ENCODE peak calls at places on chromosomes 4 and X, in four cellular contexts. U is ascending aorta, E is K562, D is A549. F is an unnamed sample.
A peak's percentile ranks its signal among the peaks of the same experiment; 100 is the strongest.

GRCh38 chr4:107072836-107073736 is 37.0 kb upstream of the DKK2 start:
- DNase-seq in U (no peak), E (no peak), D (no peak), F (no peak)

GRCh38 chr4:968621-969394 is 4.6 kb downstream of the DGKQ start:
- DNase-seq in U (no peak), E (no peak), D (no peak), F (no peak)

GRCh38 chrX:71095971-71096701 is 485 bp downstream of the FOXO4 start:
- DNase-seq in U (no peak), E (peak; percentile 70), D (peak; percentile 65), F (no peak)

GRCh38 chr4:123921339-123921738 is 524.7 kb downstream of the SPRY1 start:
- DNase-seq in U (no peak), E (no peak), D (no peak), F (no peak)

GRCh38 chr4:76251448-76252270 is at the start of gene FAM47E:
- DNase-seq in U (peak; percentile 10), E (peak; percentile 34), D (peak; percentile 24), F (peak; percentile 80)

GRCh38 chrX:44927398-44927797 is 54.4 kb downstream of the KDM6A start:
- DNase-seq in U (no peak), E (no peak), D (no peak), F (no peak)

GRCh38 chr4:15482346-15482745 is 12.7 kb downstream of the CC2D2A start:
- DNase-seq in U (no peak), E (no peak), D (no peak), F (no peak)

GRCh38 chr4:127809173-127809800 is 27.2 kb downstream of the HSPA4L start:
- DNase-seq in U (no peak), E (peak; percentile 11), D (no peak), F (no peak)

GRCh38 chr4:99062120-99062519 is 26.5 kb downstream of the ADH5 start:
- DNase-seq in U (no peak), E (no peak), D (no peak), F (no peak)

GRCh38 chr4:20408596-20408995 is 156.9 kb downstream of the SLIT2 start:
- DNase-seq in U (no peak), E (no peak), D (no peak), F (no peak)

GRCh38 chrX:55335296-55335695 is 70.6 kb upstream of the PAGE3 start:
- DNase-seq in U (no peak), E (no peak), D (no peak), F (no peak)

GRCh38 chr4:179145746-179146530 is 1703.7 kb upstream of the AGA start:
- DNase-seq in U (no peak), E (no peak), D (no peak), F (no peak)

GRCh38 chr4:11436673-11437072 is 8.0 kb upstream of the HS3ST1 start:
- DNase-seq in U (no peak), E (no peak), D (no peak), F (no peak)

GRCh38 chr4:77433102-77433733 is 172.4 kb upstream of the CXCL13 start:
- DNase-seq in U (no peak), E (peak; percentile 19), D (peak; percentile 21), F (peak; percentile 13)

GRCh38 chr4:39029752-39030694 is 2.2 kb downstream of the TMEM156 start:
- DNase-seq in U (no peak), E (peak; percentile 34), D (no peak), F (no peak)

GRCh38 chr4:39025552-39026085 is 6.6 kb downstream of the TMEM156 start:
- DNase-seq in U (no peak), E (peak; percentile 58), D (no peak), F (no peak)

GRCh38 chr4:39032218-39033085 is at the start of gene TMEM156:
- DNase-seq in U (no peak), E (peak; percentile 69), D (no peak), F (no peak)

GRCh38 chr4:39026096-39026495 is 6.1 kb downstream of the TMEM156 start:
- DNase-seq in U (no peak), E (no peak), D (no peak), F (no peak)

DNA sequence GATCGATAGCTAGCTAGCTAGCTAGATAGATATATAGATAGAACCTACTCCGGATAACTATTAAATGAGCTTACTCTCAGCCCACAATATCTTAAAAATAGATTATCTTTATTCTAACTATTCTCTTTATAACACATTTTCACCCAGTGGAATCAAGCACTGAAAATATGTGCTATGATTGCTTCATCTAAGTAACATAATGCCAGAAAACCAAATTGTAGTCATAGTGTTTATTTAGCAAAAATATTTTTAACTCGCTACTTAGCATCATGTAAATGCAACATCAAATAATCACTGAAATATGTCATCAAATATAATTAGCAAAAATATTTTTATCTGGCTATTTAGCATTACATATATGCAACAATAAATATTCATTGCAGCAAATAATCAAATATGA is 1.5 kb downstream of the TMEM156 start:
- DNase-seq in U (no peak), E (no peak), D (no peak), F (no peak)
- H3K4me1 ChIP-seq in U (no peaks in the 10 kb centered on the region), E (peaks cover 14% of the 10 kb centered on the region), D (peaks cover 53% of the 10 kb centered on the region), F (peaks cover 7% of the 10 kb centered on the region)

GRCh38 chrX:118345401-118346257 is at the start of gene WDR44:
- DNase-seq in U (peak; percentile 77), E (peak; percentile 97), D (peak; percentile 90), F (peak; percentile 94)

GRCh38 chrX:118348186-118348810 is 2.4 kb downstream of the WDR44 start:
- DNase-seq in U (no peak), E (no peak), D (no peak), F (no peak)

GRCh38 chrX:118346258-118347094 is 570 bp downstream of the WDR44 start:
- DNase-seq in U (no peak), E (peak; percentile 67), D (peak; percentile 43), F (peak; percentile 68)

GRCh38 chrX:118349188-118349587 is 3.3 kb downstream of the WDR44 start:
- DNase-seq in U (no peak), E (no peak), D (no peak), F (no peak)

DNA sequence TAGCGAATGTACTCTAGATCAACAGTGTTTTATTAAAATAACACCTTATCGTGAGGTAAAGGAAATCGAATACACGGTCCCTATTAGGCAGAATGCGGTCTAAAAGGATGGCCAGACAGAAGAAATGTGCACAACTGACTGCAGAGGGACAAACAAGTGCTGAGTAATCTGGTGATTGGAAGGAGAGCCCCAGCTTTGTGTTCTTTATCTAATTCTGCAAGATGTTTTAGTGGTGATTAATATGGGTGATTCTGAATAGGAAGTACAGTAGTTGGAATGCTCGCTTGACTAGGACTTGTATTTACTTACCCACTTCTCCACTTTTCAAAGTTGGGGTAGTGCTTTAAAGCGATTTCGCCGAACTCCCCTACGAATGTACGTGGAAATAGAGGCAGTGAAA is 1.2 kb downstream of the WDR44 start:
- DNase-seq in U (no peak), E (peak; percentile 71), D (no peak), F (no peak)
- H3K4me3 ChIP-seq in U (peak overlapping the region; percentile 69), E (peak overlapping the region; percentile 94), D (peak overlapping the region; percentile 98), F (peak overlapping the region; percentile 90)

DNA sequence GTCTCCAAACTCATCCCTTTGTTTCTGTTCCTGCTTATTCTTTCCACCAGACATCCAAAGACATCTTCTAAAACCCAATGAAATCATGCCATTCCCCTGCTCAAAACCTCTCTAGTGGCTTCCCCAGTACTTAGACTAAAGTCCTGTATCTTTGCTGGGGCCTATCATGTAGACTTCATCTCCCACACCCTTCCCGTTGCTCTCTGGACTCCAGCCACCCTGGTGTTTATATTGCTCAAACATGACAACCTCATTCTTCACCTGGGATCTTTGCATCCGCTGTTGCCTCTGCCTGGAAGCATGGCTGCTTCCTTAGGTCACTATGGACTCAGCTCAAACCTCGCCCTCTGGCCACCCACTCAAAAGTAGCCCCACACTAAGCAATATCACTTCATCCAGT is 23.7 kb downstream of the TBC1D1 start:
- DNase-seq in U (no peak), E (no peak), D (no peak), F (no peak)
- H3K4me1 ChIP-seq in U (no peaks in the 10 kb centered on the region), E (no peaks in the 10 kb centered on the region), D (no peaks in the 10 kb centered on the region), F (no peaks in the 10 kb centered on the region)

GRCh38 chr4:42425146-42426065 is 28.1 kb downstream of the SHISA3 start:
- DNase-seq in U (no peak), E (no peak), D (no peak), F (no peak)
- H3K4me3 ChIP-seq in U (no peak overlapping the region), E (no peak overlapping the region), D (no peak overlapping the region), F (no peak overlapping the region)

GRCh38 chr4:80017125-80017854 is 55.7 kb downstream of the ANTXR2 start:
- DNase-seq in U (no peak), E (no peak), D (no peak), F (no peak)
- H3K4me1 ChIP-seq in U (no peaks in the 10 kb centered on the region), E (no peaks in the 10 kb centered on the region), D (no peaks in the 10 kb centered on the region), F (no peaks in the 10 kb centered on the region)

DNA sequence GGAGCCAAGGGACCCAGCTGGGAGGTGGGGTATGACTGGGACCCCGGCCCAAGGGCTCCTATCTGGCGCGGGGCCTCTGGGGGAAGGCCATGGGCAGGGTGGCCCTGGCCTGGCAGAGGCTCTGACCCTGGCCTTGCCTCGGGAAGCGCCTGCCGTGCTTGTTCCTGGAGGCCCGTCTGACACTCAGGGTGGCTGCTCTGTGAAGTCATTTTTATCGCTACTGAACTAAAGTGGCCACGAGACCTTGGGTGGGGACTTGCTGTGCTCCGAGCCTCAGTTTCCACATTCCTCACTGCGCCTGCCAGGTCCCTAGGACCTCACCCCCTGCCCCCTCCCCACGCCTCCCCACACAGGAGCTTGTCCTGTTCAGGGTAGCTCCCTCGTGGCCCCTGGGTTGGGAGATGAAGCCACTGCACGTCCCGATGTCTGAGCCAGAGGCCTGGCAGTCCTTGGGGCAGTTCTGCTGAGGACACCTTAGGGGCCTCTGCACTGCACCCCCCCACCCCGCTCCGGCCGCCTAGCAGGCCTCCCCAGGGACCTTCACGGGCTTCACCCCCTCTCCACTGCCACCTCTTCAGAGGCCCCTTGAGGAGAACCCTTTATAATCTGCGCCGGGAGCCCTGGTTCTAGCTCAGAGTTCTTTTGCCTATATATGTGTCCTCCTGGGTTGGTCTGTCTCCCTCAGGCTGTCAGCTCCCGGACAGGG is 639 bp upstream of the SORCS2 start:
- DNase-seq in U (no peak), E (no peak), D (no peak), F (peak; percentile 8)
- H3K4me3 ChIP-seq in U (peak overlapping the region; percentile 44), E (no peak overlapping the region), D (peak overlapping the region; percentile 56), F (no peak overlapping the region)

DNA sequence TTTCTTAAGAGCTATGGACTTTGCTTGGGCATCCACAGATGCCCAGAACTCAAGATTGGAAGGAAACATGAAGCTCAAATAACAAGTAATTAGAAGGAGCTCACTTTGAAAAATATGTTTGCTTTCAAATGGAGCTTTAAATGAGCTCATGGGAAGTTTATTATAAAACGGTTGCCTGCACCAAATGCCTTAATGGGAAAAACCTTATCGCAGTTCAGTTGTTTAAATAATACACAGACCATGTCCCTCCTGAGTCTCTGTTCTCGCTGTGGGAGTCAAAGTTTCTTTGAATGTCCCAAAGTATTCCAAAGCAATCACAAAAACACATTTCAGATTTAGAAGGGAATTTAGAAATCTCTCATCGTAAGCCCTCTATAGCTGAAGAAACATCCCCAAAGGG is 31.6 kb upstream of the STIM2 start:
- DNase-seq in U (no peak), E (no peak), D (no peak), F (no peak)
- H3K4me1 ChIP-seq in U (no peaks in the 10 kb centered on the region), E (no peaks in the 10 kb centered on the region), D (no peaks in the 10 kb centered on the region), F (no peaks in the 10 kb centered on the region)

GRCh38 chr4:39134674-39135073 is 47.7 kb upstream of the WDR19 start:
- DNase-seq in U (no peak), E (no peak), D (no peak), F (no peak)
- H3K4me3 ChIP-seq in U (no peak overlapping the region), E (no peak overlapping the region), D (no peak overlapping the region), F (no peak overlapping the region)

GRCh38 chr4:168859100-168859499 is 151.0 kb downstream of the CBR4 start:
- DNase-seq in U (no peak), E (no peak), D (no peak), F (no peak)
- H3K4me1 ChIP-seq in U (peaks cover 12% of the 10 kb centered on the region), E (no peaks in the 10 kb centered on the region), D (peaks cover 25% of the 10 kb centered on the region), F (no peaks in the 10 kb centered on the region)

GRCh38 chr4:154490589-154491340 is 834 bp downstream of the DCHS2 start:
- DNase-seq in U (no peak), E (no peak), D (peak; percentile 17), F (peak; percentile 16)
- H3K4me3 ChIP-seq in U (peak overlapping the region; percentile 40), E (peak overlapping the region; percentile 30), D (peak overlapping the region; percentile 41), F (peak overlapping the region; percentile 63)